ENCODE peak calls at places on chromosomes 3 and 15, in six cellular contexts. One of them, this sample, is unnamed.

GRCh38 chr3:59914251-59914650 is 864.4 kb upstream of the CFAP20DC start:
- DNase-seq in ovary: no peak
- DNase-seq in bronchial epithelial cell: no peak
- DNase-seq in neural crest cell: no peak
- DNase-seq in GM20000: no peak
- DNase-seq in GM13977: no peak
- DNase-seq in this sample: no peak

GRCh38 chr15:33200903-33201302 is 6.4 kb upstream of the FMN1 start:
- DNase-seq in GM20000: no peak
- DNase-seq in neural crest cell: no peak
- DNase-seq in GM13977: no peak
- DNase-seq in bronchial epithelial cell: peak; percentile 27
- DNase-seq in ovary: no peak
- DNase-seq in this sample: no peak

GRCh38 chr3:183449391-183449790 is 21.0 kb upstream of the MCF2L2 start:
- DNase-seq in GM20000: no peak
- DNase-seq in bronchial epithelial cell: no peak
- DNase-seq in neural crest cell: no peak
- DNase-seq in GM13977: no peak
- DNase-seq in ovary: no peak
- DNase-seq in this sample: no peak

GRCh38 chr15:67196672-67197363 is 57.6 kb downstream of the AAGAB start:
- DNase-seq in bronchial epithelial cell: peak; percentile 70
- DNase-seq in neural crest cell: no peak
- DNase-seq in GM13977: no peak
- DNase-seq in GM20000: peak; percentile 9
- DNase-seq in ovary: no peak
- DNase-seq in this sample: no peak

GRCh38 chr3:23203651-23204111 is 554 bp downstream of the UBE2E2 start:
- DNase-seq in neural crest cell: peak; percentile 18
- DNase-seq in GM13977: peak; percentile 33
- DNase-seq in ovary: peak; percentile 36
- DNase-seq in bronchial epithelial cell: peak; percentile 15
- DNase-seq in GM20000: peak; percentile 32
- DNase-seq in this sample: peak; percentile 30

GRCh38 chr15:32986147-32986546 is 208.4 kb downstream of the FMN1 start:
- DNase-seq in neural crest cell: no peak
- DNase-seq in GM13977: no peak
- DNase-seq in ovary: no peak
- DNase-seq in bronchial epithelial cell: no peak
- DNase-seq in GM20000: no peak
- DNase-seq in this sample: no peak

GRCh38 chr3:47083786-47084185 is 80.1 kb downstream of the SETD2 start:
- DNase-seq in GM13977: peak; percentile 11
- DNase-seq in bronchial epithelial cell: no peak
- DNase-seq in GM20000: peak; percentile 42
- DNase-seq in ovary: no peak
- DNase-seq in neural crest cell: no peak
- DNase-seq in this sample: no peak

GRCh38 chr3:64082917-64083587 is 59.8 kb upstream of the PSMD6 start:
- DNase-seq in neural crest cell: no peak
- DNase-seq in ovary: no peak
- DNase-seq in GM20000: no peak
- DNase-seq in GM13977: no peak
- DNase-seq in bronchial epithelial cell: no peak
- DNase-seq in this sample: no peak

DNA sequence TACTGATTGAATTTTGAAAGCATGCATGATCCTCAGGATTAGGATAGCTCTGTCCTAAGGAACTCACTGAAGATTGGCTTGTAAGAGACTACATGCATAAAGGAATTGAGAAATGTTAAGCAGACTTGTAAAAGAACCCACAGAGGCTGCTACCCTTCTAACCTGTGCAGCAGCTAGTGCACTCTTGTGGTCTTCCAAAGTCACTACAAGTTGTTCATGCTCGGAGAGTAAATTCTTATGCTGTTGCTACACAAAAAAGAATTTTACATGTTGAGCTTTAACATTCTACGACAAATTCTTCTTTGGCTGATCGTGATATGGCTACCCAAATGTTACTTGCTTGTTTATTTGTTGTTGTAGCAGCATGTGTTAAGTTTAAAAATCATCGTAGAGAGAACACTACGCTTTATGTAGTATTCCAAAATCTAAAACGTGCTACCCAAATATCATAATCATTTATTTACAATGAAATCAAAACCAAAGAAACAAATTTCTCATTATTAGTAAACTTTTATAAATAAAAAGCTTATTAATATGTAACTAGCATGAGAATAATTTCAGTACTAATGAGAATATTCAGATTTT is 55.0 kb downstream of the GOLIM4 start:
- DNase-seq in bronchial epithelial cell: peak; percentile 59
- DNase-seq in neural crest cell: no peak
- DNase-seq in GM13977: no peak
- DNase-seq in GM20000: peak; percentile 26
- DNase-seq in ovary: no peak
- DNase-seq in this sample: no peak
- TF ChIP-seq CTCF in bronchial epithelial cell: peak; percentile 77
- TF ChIP-seq CTCF in neural crest cell: peak; percentile 78
- TF ChIP-seq CTCF in GM13977: peak; percentile 39
- TF ChIP-seq CTCF in GM20000: peak; percentile 33
- TF ChIP-seq CTCF in ovary: no peak
- TF ChIP-seq CTCF in this sample: peak; percentile 61

GRCh38 chr3:75042941-75043340 is 428.5 kb upstream of the CNTN3 start:
- DNase-seq in ovary: no peak
- DNase-seq in bronchial epithelial cell: peak; percentile 21
- DNase-seq in neural crest cell: no peak
- DNase-seq in GM13977: no peak
- DNase-seq in GM20000: no peak
- DNase-seq in this sample: no peak
- TF ChIP-seq CTCF in ovary: no peak
- TF ChIP-seq CTCF in bronchial epithelial cell: no peak
- TF ChIP-seq CTCF in neural crest cell: no peak
- TF ChIP-seq CTCF in GM13977: no peak
- TF ChIP-seq CTCF in GM20000: no peak
- TF ChIP-seq CTCF in this sample: no peak

GRCh38 chr3:37603722-37604121 is 258.0 kb upstream of the CTDSPL start:
- DNase-seq in bronchial epithelial cell: no peak
- DNase-seq in GM13977: no peak
- DNase-seq in ovary: no peak
- DNase-seq in GM20000: no peak
- DNase-seq in neural crest cell: no peak
- DNase-seq in this sample: no peak
- TF ChIP-seq CTCF in bronchial epithelial cell: no peak
- TF ChIP-seq CTCF in GM13977: peak; percentile 17
- TF ChIP-seq CTCF in ovary: no peak
- TF ChIP-seq CTCF in GM20000: no peak
- TF ChIP-seq CTCF in neural crest cell: no peak
- TF ChIP-seq CTCF in this sample: no peak

DNA sequence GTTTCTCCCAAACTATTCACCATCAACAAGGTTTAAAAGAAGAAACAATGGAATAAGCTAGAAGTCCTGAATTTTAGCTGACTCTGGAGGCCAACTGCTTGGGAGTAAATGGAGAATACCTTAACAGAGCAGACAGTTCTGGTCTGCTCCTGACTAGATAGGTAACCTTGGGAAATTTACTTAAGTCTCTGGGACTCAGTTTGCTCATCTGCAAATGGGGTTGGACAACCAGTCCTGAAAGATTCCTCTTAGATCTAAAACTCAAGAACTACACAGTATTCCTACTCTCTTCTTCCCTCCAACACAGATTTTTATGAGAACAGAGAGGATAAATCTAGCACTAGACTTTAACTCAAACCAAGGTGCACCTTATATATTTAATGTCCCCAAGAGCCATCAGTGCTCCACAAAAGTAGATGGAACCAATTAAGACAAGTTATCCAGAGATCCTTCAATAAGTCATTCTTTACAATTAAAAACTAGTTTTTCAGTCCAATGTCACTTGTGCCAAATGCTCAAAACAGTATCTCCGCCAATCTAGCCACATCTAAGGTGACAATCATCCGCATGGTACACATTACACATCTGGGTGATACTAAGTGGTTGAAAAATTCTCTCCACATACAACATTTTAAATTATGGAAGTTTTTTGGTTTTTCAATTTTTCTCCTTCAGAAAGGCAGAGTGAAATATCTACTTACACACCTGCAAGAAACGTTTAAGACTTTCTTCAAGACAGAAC is 1.5 kb downstream of the RHOA start:
- DNase-seq in GM13977: no peak
- DNase-seq in neural crest cell: no peak
- DNase-seq in ovary: no peak
- DNase-seq in GM20000: no peak
- DNase-seq in bronchial epithelial cell: no peak
- DNase-seq in this sample: no peak
- TF ChIP-seq CTCF in GM13977: no peak
- TF ChIP-seq CTCF in neural crest cell: no peak
- TF ChIP-seq CTCF in ovary: no peak
- TF ChIP-seq CTCF in GM20000: no peak
- TF ChIP-seq CTCF in bronchial epithelial cell: no peak
- TF ChIP-seq CTCF in this sample: no peak

DNA sequence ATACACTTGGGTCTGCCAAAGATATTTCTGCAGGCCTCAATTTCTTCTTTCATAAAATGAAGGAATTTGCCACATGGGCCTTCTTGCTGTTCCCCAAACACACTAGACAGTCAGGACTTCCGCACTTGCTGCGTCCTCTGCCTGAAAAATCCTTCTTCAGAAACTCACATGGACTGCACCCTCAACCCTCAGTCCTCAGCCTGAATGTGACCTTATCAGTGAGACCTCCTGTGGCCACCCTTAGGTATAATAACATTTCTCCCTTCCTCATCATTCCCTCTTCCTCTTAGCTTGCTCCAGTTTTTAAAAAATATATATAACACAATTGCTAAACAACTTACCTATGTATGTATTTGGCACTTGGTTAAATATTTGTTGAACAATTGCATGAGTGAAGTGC is 257.5 kb downstream of the MFSD1 start:
- DNase-seq in GM13977: no peak
- DNase-seq in bronchial epithelial cell: no peak
- DNase-seq in GM20000: no peak
- DNase-seq in ovary: no peak
- DNase-seq in neural crest cell: no peak
- DNase-seq in this sample: no peak
- TF ChIP-seq CTCF in GM13977: no peak
- TF ChIP-seq CTCF in bronchial epithelial cell: no peak
- TF ChIP-seq CTCF in GM20000: no peak
- TF ChIP-seq CTCF in ovary: no peak
- TF ChIP-seq CTCF in neural crest cell: no peak
- TF ChIP-seq CTCF in this sample: no peak

GRCh38 chr3:50212971-50213370 is 7.9 kb downstream of the SLC38A3 start:
- DNase-seq in neural crest cell: no peak
- DNase-seq in ovary: no peak
- DNase-seq in GM20000: no peak
- DNase-seq in GM13977: no peak
- DNase-seq in bronchial epithelial cell: no peak
- DNase-seq in this sample: no peak

GRCh38 chr3:50213383-50213782 is 8.3 kb downstream of the SLC38A3 start:
- DNase-seq in bronchial epithelial cell: no peak
- DNase-seq in neural crest cell: no peak
- DNase-seq in GM20000: no peak
- DNase-seq in ovary: no peak
- DNase-seq in GM13977: no peak
- DNase-seq in this sample: no peak

GRCh38 chr3:50210510-50211367 is 5.7 kb downstream of the SLC38A3 start:
- DNase-seq in bronchial epithelial cell: no peak
- DNase-seq in ovary: no peak
- DNase-seq in GM13977: no peak
- DNase-seq in GM20000: no peak
- DNase-seq in neural crest cell: no peak
- DNase-seq in this sample: no peak

GRCh38 chr3:50211930-50212329 is 6.9 kb downstream of the SLC38A3 start:
- DNase-seq in ovary: no peak
- DNase-seq in neural crest cell: no peak
- DNase-seq in GM20000: no peak
- DNase-seq in bronchial epithelial cell: peak; percentile 30
- DNase-seq in GM13977: no peak
- DNase-seq in this sample: peak; percentile 88

DNA sequence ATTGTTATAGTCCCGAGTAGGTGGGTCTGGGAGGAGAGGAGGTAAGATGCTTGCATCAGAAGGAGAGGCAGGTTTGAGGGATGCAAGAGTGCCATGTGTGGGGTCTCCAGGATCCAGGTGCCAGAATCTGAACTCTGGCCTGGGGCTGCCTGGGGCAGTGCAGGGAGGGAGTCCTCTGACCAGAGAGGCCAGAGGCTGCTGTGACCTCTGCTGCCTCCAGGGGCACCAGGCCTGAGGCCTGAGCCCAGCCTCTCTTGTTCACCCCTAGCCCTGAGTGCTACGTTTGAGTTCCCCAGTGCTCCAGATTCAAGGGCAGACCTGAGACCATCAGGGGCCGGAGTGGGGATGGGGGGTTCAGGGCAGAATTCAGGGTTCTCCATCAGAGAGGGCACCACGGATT is 7.4 kb downstream of the SLC38A3 start:
- DNase-seq in bronchial epithelial cell: no peak
- DNase-seq in GM20000: no peak
- DNase-seq in neural crest cell: no peak
- DNase-seq in ovary: no peak
- DNase-seq in GM13977: no peak
- DNase-seq in this sample: no peak
- TF ChIP-seq CTCF in bronchial epithelial cell: no peak
- TF ChIP-seq CTCF in GM20000: no peak
- TF ChIP-seq CTCF in neural crest cell: peak; percentile 38
- TF ChIP-seq CTCF in ovary: no peak
- TF ChIP-seq CTCF in GM13977: no peak
- TF ChIP-seq CTCF in this sample: no peak

DNA sequence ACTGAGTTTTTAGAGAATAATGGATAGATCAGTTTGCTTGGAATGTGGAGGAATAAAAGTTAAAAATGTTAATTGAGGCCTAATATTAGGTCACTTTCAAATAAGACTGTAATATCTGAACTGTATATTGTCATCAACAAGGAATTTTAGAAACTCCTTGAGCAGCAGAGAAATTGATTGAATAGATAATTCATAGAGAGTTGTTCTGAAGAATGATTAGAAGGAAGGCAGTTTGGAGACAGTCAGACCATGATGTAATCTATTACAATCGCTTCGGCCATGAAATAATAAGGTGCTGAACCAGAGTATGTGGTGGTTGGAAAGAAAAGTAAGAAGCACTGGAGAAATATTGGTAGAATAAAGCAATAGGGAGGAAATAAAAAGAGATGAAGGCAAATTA is 15.7 kb downstream of the ECT2 start:
- DNase-seq in bronchial epithelial cell: no peak
- DNase-seq in GM20000: no peak
- DNase-seq in GM13977: no peak
- DNase-seq in ovary: no peak
- DNase-seq in neural crest cell: no peak
- DNase-seq in this sample: no peak
- TF ChIP-seq CTCF in bronchial epithelial cell: no peak
- TF ChIP-seq CTCF in GM20000: no peak
- TF ChIP-seq CTCF in GM13977: no peak
- TF ChIP-seq CTCF in ovary: no peak
- TF ChIP-seq CTCF in neural crest cell: no peak
- TF ChIP-seq CTCF in this sample: no peak